ENCODE peak calls at places on chromosomes 1 and 21, in five cellular contexts. D is H1, L is K562, R is GM12878, A is HepG2. Z is an unnamed sample.

GRCh38 chr1:102970496-102971078 is 137.7 kb downstream of the COL11A1 start:
- DNase-seq in D (peak), L (peak), R (no peak), A (peak), Z (peak)

GRCh38 chr1:47351305-47351704 is 17.7 kb downstream of the CMPK1 start:
- DNase-seq in D (no peak), L (no peak), R (peak), A (no peak), Z (no peak)

GRCh38 chr1:200979574-200980451 is 43.7 kb downstream of the KIF21B start:
- DNase-seq in D (peak), L (peak), R (no peak), A (peak), Z (peak)

GRCh38 chr21:45417256-45417950 is 12.4 kb downstream of the COL18A1 start:
- DNase-seq in D (no peak), L (no peak), R (no peak), A (no peak), Z (no peak)

GRCh38 chr1:43293171-43293570 is 7.6 kb upstream of the TIE1 start:
- DNase-seq in D (no peak), L (no peak), R (no peak), A (no peak), Z (no peak)

GRCh38 chr1:14415396-14415795 is 183.1 kb upstream of the KAZN start:
- DNase-seq in D (peak), L (peak), R (no peak), A (no peak), Z (no peak)

GRCh38 chr21:34669149-34669879 is 520 bp downstream of the CLIC6 start:
- DNase-seq in D (peak), L (no peak), R (no peak), A (no peak), Z (no peak)

GRCh38 chr1:158248122-158248521 is 6.1 kb upstream of the CD1A start:
- DNase-seq in D (no peak), L (no peak), R (peak), A (no peak), Z (no peak)

GRCh38 chr1:7656821-7657220 is 114.3 kb upstream of the VAMP3 start:
- DNase-seq in D (no peak), L (no peak), R (no peak), A (no peak), Z (no peak)

GRCh38 chr1:206768472-206769330 is 1.9 kb upstream of the IL19 start:
- DNase-seq in D (no peak), L (no peak), R (no peak), A (no peak), Z (no peak)

GRCh38 chr1:146012703-146013565 is 8.6 kb downstream of the HJV start:
- DNase-seq in D (no peak), L (peak), R (no peak), A (peak), Z (peak)

GRCh38 chr1:196114193-196114592 is 494.0 kb downstream of the KCNT2 start:
- DNase-seq in D (no peak), L (no peak), R (no peak), A (no peak), Z (no peak)

GRCh38 chr1:190679444-190679843 is 201.8 kb upstream of the BRINP3 start:
- DNase-seq in D (no peak), L (no peak), R (no peak), A (no peak), Z (no peak)

GRCh38 chr1:61674221-61674620 is 50.7 kb downstream of the TM2D1 start:
- DNase-seq in D (no peak), L (no peak), R (no peak), A (no peak), Z (no peak)

GRCh38 chr1:47487826-47488450 is 50.1 kb downstream of the FOXD2 start:
- DNase-seq in D (no peak), L (no peak), R (no peak), A (no peak), Z (no peak)

GRCh38 chr1:63792152-63792551 is 18.3 kb downstream of the ROR1 start:
- DNase-seq in D (no peak), L (no peak), R (no peak), A (no peak), Z (no peak)

GRCh38 chr1:175757381-175758015 is 14.1 kb upstream of the TNR start:
- DNase-seq in D (peak), L (peak), R (no peak), A (no peak), Z (peak)

GRCh38 chr1:46996659-46997281 is 26.7 kb upstream of the CYP4X1 start:
- DNase-seq in D (no peak), L (no peak), R (no peak), A (no peak), Z (no peak)

GRCh38 chr1:26350701-26351590 is 3.0 kb downstream of the CRYBG2 start:
- DNase-seq in D (no peak), L (peak), R (no peak), A (peak), Z (peak)

GRCh38 chr1:67850611-67851075 is 17.4 kb upstream of the GNG12 start:
- DNase-seq in D (no peak), L (no peak), R (no peak), A (no peak), Z (peak)

GRCh38 chr1:244231572-244232315 is 180.7 kb downstream of the ZBTB18 start:
- DNase-seq in D (no peak), L (no peak), R (no peak), A (no peak), Z (no peak)

GRCh38 chr1:56773341-56774066 is 45.7 kb downstream of the FYB2 start:
- DNase-seq in D (no peak), L (no peak), R (no peak), A (peak), Z (no peak)

GRCh38 chr1:35047188-35047858 is 15.6 kb upstream of the ZMYM6 start:
- DNase-seq in D (no peak), L (no peak), R (no peak), A (no peak), Z (no peak)

GRCh38 chr1:22677861-22678521 is 25.0 kb downstream of the C1QB start:
- DNase-seq in D (no peak), L (no peak), R (no peak), A (no peak), Z (no peak)

GRCh38 chr1:84603941-84604830 is 29.9 kb upstream of the CTBS start:
- DNase-seq in D (peak), L (peak), R (no peak), A (peak), Z (peak)

GRCh38 chr1:39294531-39294930 is 90.0 kb downstream of the MACF1 start:
- DNase-seq in D (no peak), L (no peak), R (no peak), A (no peak), Z (no peak)

GRCh38 chr1:113858418-113858817 is 13.1 kb downstream of the PTPN22 start:
- DNase-seq in D (no peak), L (no peak), R (no peak), A (no peak), Z (no peak)

GRCh38 chr1:63330331-63330916 is 8.1 kb downstream of the FOXD3 start:
- DNase-seq in D (peak), L (no peak), R (no peak), A (no peak), Z (no peak)

GRCh38 chr1:205205055-205205454 is 6.4 kb downstream of the DSTYK start:
- DNase-seq in D (no peak), L (no peak), R (no peak), A (no peak), Z (no peak)

GRCh38 chr1:190588424-190588823 is 110.8 kb upstream of the BRINP3 start:
- DNase-seq in D (no peak), L (no peak), R (no peak), A (no peak), Z (no peak)

GRCh38 chr1:223215026-223215425 is 72.0 kb upstream of the TLR5 start:
- DNase-seq in D (peak), L (no peak), R (no peak), A (no peak), Z (no peak)

GRCh38 chr1:212167098-212167497 is 118.1 kb upstream of the PPP2R5A start:
- DNase-seq in D (no peak), L (no peak), R (no peak), A (no peak), Z (no peak)

GRCh38 chr1:179706339-179706941 is 36.7 kb upstream of the FAM163A start:
- DNase-seq in D (peak), L (peak), R (no peak), A (peak), Z (peak)

GRCh38 chr1:35573198-35573775 is at the start of gene TFAP2E:
- DNase-seq in D (peak), L (no peak), R (no peak), A (no peak), Z (peak)

GRCh38 chr1:16048573-16049189 is 5.1 kb downstream of the CLCNKB start:
- DNase-seq in D (peak), L (peak), R (no peak), A (no peak), Z (no peak)

DNA sequence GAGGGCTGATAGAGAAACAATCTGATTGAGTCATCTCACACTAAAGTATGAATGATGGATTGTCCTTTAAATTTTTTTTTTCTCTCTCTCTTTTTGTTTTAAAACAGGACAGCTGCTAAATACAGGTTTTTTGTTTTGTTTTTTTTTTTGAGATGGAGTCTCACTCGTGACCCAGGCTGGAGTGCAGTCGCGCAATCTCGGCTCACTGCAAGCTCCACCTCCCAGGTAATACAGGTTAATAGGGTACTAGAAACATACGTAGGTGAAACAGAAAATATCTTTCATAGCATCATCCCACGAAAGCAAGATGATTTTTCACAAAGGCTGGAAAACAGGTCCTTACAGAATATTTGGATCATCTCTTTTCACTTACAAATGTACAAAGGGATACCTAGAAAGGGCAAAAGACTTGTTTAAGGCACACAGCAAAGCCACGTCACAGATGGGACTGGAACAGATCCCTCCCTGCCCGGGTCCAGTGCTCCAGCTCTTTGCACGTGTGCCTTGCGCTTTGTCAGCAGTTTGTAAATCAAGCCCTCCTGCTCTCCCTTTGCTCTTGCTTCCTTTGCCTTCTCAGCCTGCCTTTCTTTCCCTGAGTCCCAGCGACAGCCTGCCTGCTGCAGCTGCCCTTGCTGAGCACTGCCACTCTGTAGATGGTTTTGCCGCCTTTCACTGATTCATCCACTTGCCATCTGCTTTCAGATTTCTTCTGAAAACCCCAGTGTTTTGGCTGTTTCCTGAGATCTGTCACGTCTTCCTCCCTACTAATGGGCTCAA is 171.3 kb upstream of the BEND5 start:
- DNase-seq in D (peak), L (no peak), R (no peak), A (no peak), Z (no peak)
- TF ChIP-seq HDAC2 in D (no peak), L (no peak), R (no peak), A (no peak), Z (no peak)

GRCh38 chr1:229950020-229950419 is 117.0 kb upstream of the GALNT2 start:
- DNase-seq in D (no peak), L (no peak), R (no peak), A (no peak), Z (no peak)
- TF ChIP-seq HDAC2 in D (no peak), L (no peak), R (no peak), A (no peak), Z (no peak)

GRCh38 chr1:3272321-3273045 is 182.0 kb upstream of the ARHGEF16 start:
- DNase-seq in D (no peak), L (no peak), R (no peak), A (no peak), Z (no peak)
- TF ChIP-seq HDAC2 in D (no peak), L (no peak), R (no peak), A (no peak), Z (no peak)

GRCh38 chr1:229117664-229118300 is 153.1 kb upstream of the RAB4A start:
- DNase-seq in D (no peak), L (no peak), R (no peak), A (no peak), Z (peak)

GRCh38 chr1:229116114-229116513 is 154.8 kb upstream of the RAB4A start:
- DNase-seq in D (no peak), L (no peak), R (no peak), A (no peak), Z (no peak)

GRCh38 chr1:229112832-229113548 is 157.9 kb upstream of the RAB4A start:
- DNase-seq in D (no peak), L (no peak), R (no peak), A (no peak), Z (no peak)

GRCh38 chr1:229114315-229114714 is 156.6 kb upstream of the RAB4A start:
- DNase-seq in D (no peak), L (no peak), R (no peak), A (no peak), Z (no peak)

DNA sequence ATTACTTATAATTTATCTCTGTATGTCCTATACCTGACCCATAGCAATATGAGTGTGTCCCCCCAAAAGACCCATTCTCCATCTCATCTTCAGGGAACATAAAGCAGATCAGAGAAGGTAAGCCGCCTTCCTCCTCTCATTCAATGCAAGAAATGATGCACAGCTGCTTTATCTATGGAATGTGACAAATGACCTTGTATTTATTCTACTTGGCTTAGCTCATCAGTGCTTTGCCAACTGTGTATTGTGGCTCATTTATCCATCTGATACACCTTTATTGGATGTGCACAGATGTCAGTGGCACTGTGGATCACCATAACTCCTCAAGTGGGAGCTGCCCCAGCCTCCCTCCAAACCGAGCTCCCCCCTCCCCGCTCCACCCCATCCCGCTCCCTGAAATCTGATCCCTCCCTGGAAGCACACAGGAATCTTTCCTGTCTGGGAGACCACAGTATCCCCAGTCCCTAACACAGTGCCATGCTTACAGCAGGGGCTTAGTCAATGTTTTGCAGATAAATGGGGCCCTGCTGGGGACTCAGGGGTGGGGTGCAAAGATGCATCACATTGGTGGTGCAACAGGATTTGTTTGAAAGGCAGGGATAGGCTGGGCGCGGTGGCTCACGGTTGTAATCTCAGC is 156.0 kb upstream of the RAB4A start:
- DNase-seq in D (no peak), L (no peak), R (no peak), A (peak), Z (no peak)
- TF ChIP-seq HDAC2 in D (peak), L (no peak), R (no peak), A (no peak), Z (no peak)